ENCODE peak calls at places on chromosomes 5 and 9, in four cellular contexts. T is GM12891, A is GM12878, M is K562. H is an unnamed sample.
A peak's percentile ranks its signal among the peaks of the same experiment; 100 is the strongest.

GRCh38 chr9:112180387-112180881 is 5.3 kb upstream of the SUSD1 start:
- DNase-seq in T (no peak), A (no peak), M (peak; percentile 87), H (peak; percentile 79)

GRCh38 chr9:116647515-116647809 is 39.6 kb upstream of the TRIM32 start:
- DNase-seq in T (no peak), A (no peak), M (no peak), H (no peak)

GRCh38 chr5:86626149-86626548 is 8.4 kb downstream of the COX7C start:
- DNase-seq in T (no peak), A (no peak), M (no peak), H (no peak)

GRCh38 chr9:94593459-94594345 is at the start of gene FBP2:
- DNase-seq in T (no peak), A (no peak), M (no peak), H (no peak)

GRCh38 chr5:591746-592145 is 20.4 kb upstream of the CEP72 start:
- DNase-seq in T (no peak), A (no peak), M (no peak), H (no peak)

GRCh38 chr9:68457803-68458202 is 82.9 kb downstream of the TMEM252 start:
- DNase-seq in T (no peak), A (no peak), M (no peak), H (no peak)

GRCh38 chr5:122371511-122372151 is 59.6 kb downstream of the SNCAIP start:
- DNase-seq in T (no peak), A (no peak), M (no peak), H (no peak)

GRCh38 chr9:127942152-127943010 is 4.7 kb upstream of the DPM2 start:
- DNase-seq in T (peak; percentile 69), A (no peak), M (peak; percentile 69), H (no peak)

GRCh38 chr9:561430-561829 is 280.1 kb upstream of the DMRT1 start:
- DNase-seq in T (no peak), A (no peak), M (no peak), H (no peak)

GRCh38 chr5:126448720-126449119 is 25.5 kb downstream of the GRAMD2B start:
- DNase-seq in T (no peak), A (no peak), M (no peak), H (no peak)

GRCh38 chr9:114775121-114775520 is 30.7 kb downstream of the TNFSF15 start:
- DNase-seq in T (no peak), A (no peak), M (no peak), H (no peak)

GRCh38 chr9:79809931-79810330 is 238.2 kb downstream of the TLE4 start:
- DNase-seq in T (no peak), A (no peak), M (no peak), H (no peak)

GRCh38 chr5:175444060-175444904 is at the start of gene DRD1:
- DNase-seq in T (peak; percentile 76), A (no peak), M (peak; percentile 59), H (no peak)

GRCh38 chr5:118199801-118200200 is 788.5 kb downstream of the DTWD2 start:
- DNase-seq in T (no peak), A (no peak), M (no peak), H (no peak)

GRCh38 chr5:96114736-96115466 is 153.2 kb upstream of the ELL2 start:
- DNase-seq in T (no peak), A (no peak), M (no peak), H (no peak)

GRCh38 chr5:129904667-129905466 is 602 bp downstream of the CHSY3 start:
- DNase-seq in T (peak; percentile 7), A (no peak), M (no peak), H (no peak)

GRCh38 chr5:134656690-134657089 is 8.1 kb downstream of the SEC24A start:
- DNase-seq in T (no peak), A (no peak), M (no peak), H (no peak)

GRCh38 chr5:147515269-147515668 is 5.4 kb upstream of the DPYSL3 start:
- DNase-seq in T (no peak), A (no peak), M (no peak), H (no peak)

GRCh38 chr9:95438958-95439357 is 77.8 kb downstream of the PTCH1 start:
- DNase-seq in T (no peak), A (no peak), M (no peak), H (no peak)

GRCh38 chr5:107985144-107985543 is 314.4 kb upstream of the EFNA5 start:
- DNase-seq in T (no peak), A (no peak), M (no peak), H (peak; percentile 2)

GRCh38 chr9:94780516-94780950 is 54.0 kb downstream of the AOPEP start:
- DNase-seq in T (no peak), A (no peak), M (no peak), H (no peak)

GRCh38 chr5:54758038-54758437 is 227.4 kb downstream of the ESM1 start:
- DNase-seq in T (no peak), A (no peak), M (no peak), H (no peak)

GRCh38 chr9:13863112-13863511 is 450.8 kb downstream of the NFIB start:
- DNase-seq in T (no peak), A (no peak), M (no peak), H (no peak)

GRCh38 chr5:137470111-137470920 is 28.8 kb downstream of the SPOCK1 start:
- DNase-seq in T (no peak), A (no peak), M (no peak), H (no peak)

GRCh38 chr9:127188396-127188795 is 66.0 kb upstream of the ANGPTL2 start:
- DNase-seq in T (no peak), A (no peak), M (no peak), H (no peak)

GRCh38 chr5:640461-641330 is 28.6 kb downstream of the CEP72 start:
- DNase-seq in T (no peak), A (no peak), M (no peak), H (no peak)

GRCh38 chr5:14467251-14467650 is 114.3 kb upstream of the OTULINL start:
- DNase-seq in T (no peak), A (no peak), M (no peak), H (no peak)

GRCh38 chr5:14467886-14468285 is 113.7 kb upstream of the OTULINL start:
- DNase-seq in T (no peak), A (no peak), M (no peak), H (no peak)

GRCh38 chr5:14472986-14473567 is 108.5 kb upstream of the OTULINL start:
- DNase-seq in T (no peak), A (no peak), M (no peak), H (no peak)

GRCh38 chr5:14471557-14471956 is 110.0 kb upstream of the OTULINL start:
- DNase-seq in T (no peak), A (no peak), M (no peak), H (no peak)

GRCh38 chr5:14469485-14470377 is 111.9 kb upstream of the OTULINL start:
- DNase-seq in T (no peak), A (no peak), M (no peak), H (no peak)
- TF ChIP-seq SPI1 in T (no peak), A (no peak), M (no peak), H (no peak)

DNA sequence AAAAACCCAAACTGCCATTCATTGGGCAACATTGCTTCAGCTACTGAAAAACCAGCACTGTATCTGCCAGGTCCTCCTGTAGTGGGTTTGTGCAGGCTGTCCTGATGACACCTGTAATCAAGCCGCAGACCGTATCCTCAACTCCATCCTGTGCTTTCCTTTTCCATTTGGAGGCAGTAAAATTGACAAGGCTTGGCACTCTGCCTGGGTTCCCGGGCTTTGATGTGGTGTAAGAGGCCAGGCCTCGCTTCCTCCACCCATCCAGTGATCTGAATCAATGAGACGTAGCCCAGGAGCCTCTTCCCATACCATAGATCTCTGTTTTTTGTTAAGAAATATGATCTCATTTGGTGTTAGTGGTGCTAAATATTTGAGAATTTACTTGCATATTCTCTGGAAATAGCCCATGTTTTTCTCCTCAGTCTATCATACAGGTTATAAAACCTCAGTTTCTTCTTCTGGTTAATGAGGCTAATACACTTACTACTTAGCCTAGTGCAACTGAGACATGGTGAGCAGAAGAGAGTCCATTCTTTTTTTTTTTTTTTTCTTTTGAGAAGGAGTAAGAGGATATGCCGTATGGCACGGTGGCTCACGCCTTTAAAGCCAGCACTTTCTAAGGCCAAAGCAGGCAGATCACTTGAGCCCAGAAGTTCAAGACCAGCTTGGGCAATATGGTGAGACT is 34.8 kb downstream of the LSM11 start:
- DNase-seq in T (no peak), A (no peak), M (no peak), H (no peak)
- TF ChIP-seq SPI1 in T (no peak), A (no peak), M (no peak), H (no peak)

GRCh38 chr9:81387360-81387759 is 302.0 kb downstream of the TLE1 start:
- DNase-seq in T (no peak), A (no peak), M (no peak), H (no peak)

GRCh38 chr9:81388831-81389230 is 300.5 kb downstream of the TLE1 start:
- DNase-seq in T (no peak), A (no peak), M (no peak), H (no peak)

GRCh38 chr9:81390802-81391456 is 298.4 kb downstream of the TLE1 start:
- DNase-seq in T (no peak), A (no peak), M (no peak), H (no peak)

GRCh38 chr9:81391457-81391825 is 297.9 kb downstream of the TLE1 start:
- DNase-seq in T (no peak), A (no peak), M (no peak), H (no peak)

GRCh38 chr9:81389569-81389993 is 299.8 kb downstream of the TLE1 start:
- DNase-seq in T (no peak), A (no peak), M (no peak), H (no peak)
- TF ChIP-seq SPI1 in T (no peak), A (no peak), M (no peak), H (no peak)

GRCh38 chr5:17154211-17154996 is 63.0 kb upstream of the BASP1 start:
- DNase-seq in T (no peak), A (no peak), M (no peak), H (no peak)
- TF ChIP-seq SPI1 in T (no peak), A (no peak), M (no peak), H (no peak)

DNA sequence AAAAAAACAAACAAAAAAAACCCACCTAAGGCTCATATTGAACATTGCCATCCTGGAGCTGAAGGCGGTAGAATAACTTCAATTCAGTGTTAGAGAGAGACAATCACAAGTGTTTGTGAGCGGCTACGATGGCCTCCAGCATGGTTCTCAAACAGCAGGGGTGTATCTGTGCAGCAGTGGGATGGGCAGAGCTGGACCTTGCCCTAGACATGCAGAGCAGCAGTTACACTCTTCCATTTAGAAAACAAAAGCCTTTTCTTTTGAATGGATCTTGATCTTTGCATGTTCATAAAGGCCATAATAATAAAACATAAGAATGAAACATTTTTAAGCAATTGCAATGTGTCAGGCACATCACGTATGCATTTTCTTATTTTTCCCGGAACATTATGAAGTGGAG is 50.3 kb downstream of the ARHGAP26 start:
- DNase-seq in T (no peak), A (no peak), M (no peak), H (no peak)
- TF ChIP-seq SPI1 in T (no peak), A (no peak), M (no peak), H (no peak)

GRCh38 chr5:160685695-160686094 is 166.3 kb downstream of the ATP10B start:
- DNase-seq in T (peak; percentile 29), A (peak; percentile 13), M (peak; percentile 7), H (peak; percentile 21)
- TF ChIP-seq SPI1 in T (no peak), A (no peak), M (no peak), H (no peak)

DNA sequence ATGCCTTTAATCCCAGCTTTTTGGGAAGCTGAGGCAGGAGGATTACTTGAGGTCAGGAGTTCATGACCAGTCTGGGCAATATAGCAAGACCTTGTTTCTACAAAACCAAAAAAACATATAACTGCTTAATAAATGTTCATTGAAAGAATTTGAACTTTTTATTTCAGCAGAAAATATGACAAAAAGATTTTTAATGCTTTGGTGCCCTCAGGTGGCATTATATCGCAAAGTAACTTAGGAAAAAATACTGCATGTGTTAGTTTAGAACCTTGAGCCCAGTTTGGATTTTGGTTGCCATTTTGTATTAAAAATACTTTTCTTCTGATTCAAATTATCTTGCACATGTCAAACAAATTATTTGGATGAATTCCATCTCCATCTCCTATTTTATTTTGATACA is 103.2 kb downstream of the GPBP1 start:
- DNase-seq in T (no peak), A (no peak), M (peak; percentile 12), H (no peak)
- TF ChIP-seq SPI1 in T (no peak), A (no peak), M (no peak), H (no peak)